ENCODE peak calls at places on chromosomes 3 and 15, in four cellular contexts. W is HCT116, N is H1, T is K562. K is an unnamed sample.
A peak's percentile ranks its signal among the peaks of the same experiment; 100 is the strongest.

GRCh38 chr15:43293402-43293801 is 26.7 kb upstream of the TGM5 start:
- DNase-seq in W (no peak), N (peak; percentile 62), T (peak; percentile 57), K (peak; percentile 21)

GRCh38 chr3:68206524-68207117 is 552.2 kb upstream of the SUCLG2 start:
- DNase-seq in W (no peak), N (no peak), T (no peak), K (no peak)

GRCh38 chr3:42795621-42796181 is 8.6 kb downstream of the HIGD1A start:
- DNase-seq in W (no peak), N (no peak), T (no peak), K (no peak)

GRCh38 chr3:169104972-169105371 is 558.5 kb downstream of the MECOM start:
- DNase-seq in W (peak; percentile 7), N (no peak), T (no peak), K (peak; percentile 9)

GRCh38 chr15:39598186-39598850 is 17.4 kb downstream of the THBS1 start:
- DNase-seq in W (no peak), N (no peak), T (no peak), K (no peak)

GRCh38 chr3:169664034-169664820 is 715 bp upstream of the MECOM start:
- DNase-seq in W (no peak), N (peak; percentile 56), T (no peak), K (no peak)

GRCh38 chr15:55846108-55846707 is 103.3 kb upstream of the PRTG start:
- DNase-seq in W (peak; percentile 57), N (peak; percentile 57), T (peak; percentile 50), K (peak; percentile 69)

GRCh38 chr3:101836907-101837598 is 12.3 kb upstream of the NFKBIZ start:
- DNase-seq in W (no peak), N (no peak), T (no peak), K (no peak)

GRCh38 chr15:97703400-97703799 is 257.1 kb upstream of the ARRDC4 start:
- DNase-seq in W (no peak), N (no peak), T (no peak), K (no peak)

GRCh38 chr3:162034368-162034767 is 537.8 kb downstream of the OTOL1 start:
- DNase-seq in W (no peak), N (no peak), T (no peak), K (no peak)

GRCh38 chr3:38738630-38739395 is 77.2 kb downstream of the SCN10A start:
- DNase-seq in W (peak; percentile 47), N (peak; percentile 94), T (peak; percentile 68), K (peak; percentile 27)

GRCh38 chr15:81315452-81316203 is 8.3 kb downstream of the STARD5 start:
- DNase-seq in W (no peak), N (no peak), T (no peak), K (no peak)

GRCh38 chr15:92625297-92625980 is 30.1 kb downstream of the FAM174B start:
- DNase-seq in W (no peak), N (no peak), T (no peak), K (no peak)

GRCh38 chr3:173043757-173044156 is 97.3 kb downstream of the SPATA16 start:
- DNase-seq in W (no peak), N (no peak), T (no peak), K (no peak)

GRCh38 chr3:123834631-123835030 is 49.5 kb downstream of the MYLK start:
- DNase-seq in W (no peak), N (no peak), T (no peak), K (no peak)

GRCh38 chr15:92884813-92885461 is 15.2 kb upstream of the CHD2 start:
- DNase-seq in W (no peak), N (no peak), T (no peak), K (no peak)

GRCh38 chr3:13120246-13120927 is 47.2 kb upstream of the IQSEC1 start:
- DNase-seq in W (no peak), N (no peak), T (no peak), K (no peak)

GRCh38 chr3:134974621-134975020 is 179.6 kb downstream of the EPHB1 start:
- DNase-seq in W (no peak), N (no peak), T (no peak), K (no peak)

GRCh38 chr15:57150066-57150865 is 226.0 kb upstream of the CGNL1 start:
- DNase-seq in W (no peak), N (no peak), T (no peak), K (no peak)

GRCh38 chr3:11904157-11904556 is 57.5 kb upstream of the TAMM41 start:
- DNase-seq in W (no peak), N (no peak), T (no peak), K (no peak)

GRCh38 chr3:67386446-67386845 is 268.0 kb downstream of the SUCLG2 start:
- DNase-seq in W (no peak), N (no peak), T (no peak), K (no peak)

GRCh38 chr3:57256844-57257243 is 29.3 kb downstream of the APPL1 start:
- DNase-seq in W (no peak), N (no peak), T (no peak), K (no peak)

GRCh38 chr3:186162221-186162620 is 53.3 kb upstream of the ETV5 start:
- DNase-seq in W (no peak), N (no peak), T (no peak), K (no peak)

GRCh38 chr3:129783470-129783869 is 110.0 kb downstream of the TMCC1 start:
- DNase-seq in W (no peak), N (no peak), T (no peak), K (no peak)

GRCh38 chr15:75955720-75956119 is 52.0 kb downstream of the FBXO22 start:
- DNase-seq in W (no peak), N (no peak), T (no peak), K (no peak)

GRCh38 chr3:184235381-184236032 is 6.1 kb downstream of the VWA5B2 start:
- DNase-seq in W (no peak), N (no peak), T (no peak), K (no peak)

GRCh38 chr15:44038801-44039200 is 156.3 kb downstream of the FRMD5 start:
- DNase-seq in W (no peak), N (peak; percentile 52), T (no peak), K (peak; percentile 11)

GRCh38 chr15:43268111-43269105 is 1.7 kb upstream of the TGM5 start:
- DNase-seq in W (no peak), N (peak; percentile 69), T (peak; percentile 49), K (peak; percentile 11)

GRCh38 chr3:138082085-138082991 is 33.1 kb downstream of the DZIP1L start:
- DNase-seq in W (peak; percentile 42), N (no peak), T (no peak), K (peak; percentile 22)

GRCh38 chr3:118436863-118437262 is 597.8 kb downstream of the IGSF11 start:
- DNase-seq in W (no peak), N (no peak), T (peak; percentile 61), K (no peak)

GRCh38 chr3:35659808-35660207 is 20.5 kb downstream of the ARPP21 start:
- DNase-seq in W (no peak), N (no peak), T (no peak), K (peak; percentile 2)

GRCh38 chr15:99057020-99057419 is 47.9 kb upstream of the SYNM start:
- DNase-seq in W (no peak), N (peak; percentile 45), T (no peak), K (no peak)

GRCh38 chr3:63450634-63451363 is 172.7 kb downstream of the SYNPR start:
- DNase-seq in W (no peak), N (no peak), T (no peak), K (no peak)

GRCh38 chr3:196726788-196727675 is 12.6 kb upstream of the PAK2 start:
- DNase-seq in W (no peak), N (no peak), T (no peak), K (no peak)

GRCh38 chr15:29322407-29322806 is 52.8 kb upstream of the NSMCE3 start:
- DNase-seq in W (no peak), N (no peak), T (no peak), K (no peak)

GRCh38 chr3:134294302-134294925 is 43.8 kb upstream of the RYK start:
- DNase-seq in W (no peak), N (peak; percentile 1), T (no peak), K (no peak)

GRCh38 chr15:56918907-56919707 is 663 bp downstream of the TCF12 start:
- DNase-seq in W (no peak), N (peak; percentile 70), T (peak; percentile 54), K (peak; percentile 25)

GRCh38 chr15:74215958-74216357 is 13.4 kb upstream of the STRA6 start:
- DNase-seq in W (no peak), N (no peak), T (no peak), K (no peak)

GRCh38 chr15:74212494-74212893 is 9.9 kb upstream of the STRA6 start:
- DNase-seq in W (no peak), N (no peak), T (no peak), K (no peak)

GRCh38 chr15:74214324-74215021 is 11.9 kb upstream of the STRA6 start:
- DNase-seq in W (no peak), N (no peak), T (no peak), K (no peak)

GRCh38 chr15:74211656-74212055 is 9.1 kb upstream of the STRA6 start:
- DNase-seq in W (no peak), N (no peak), T (no peak), K (no peak)

DNA sequence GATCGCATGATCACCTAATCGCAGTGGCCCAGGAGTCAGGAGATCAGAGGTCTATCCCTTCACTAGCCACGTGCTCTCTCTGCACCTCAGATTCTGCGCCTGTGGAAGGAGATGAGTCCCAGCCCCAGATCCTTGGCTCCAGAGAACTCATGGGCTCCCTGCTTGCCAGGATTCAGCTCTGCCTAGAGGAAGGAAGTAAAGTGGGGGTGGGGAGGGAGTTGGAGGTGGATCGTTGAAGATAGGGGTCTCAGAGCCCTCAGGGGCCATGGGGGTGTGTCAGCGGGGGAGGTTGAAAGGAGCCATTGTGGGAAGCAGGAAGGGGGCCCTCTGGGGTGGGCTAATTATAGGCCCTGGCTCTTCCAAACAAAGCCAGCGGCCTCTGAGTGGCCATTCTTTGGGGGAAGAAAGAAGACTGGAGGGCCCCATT is 11.3 kb upstream of the STRA6 start:
- DNase-seq in W (no peak), N (no peak), T (peak; percentile 31), K (no peak)
- TF ChIP-seq FOSL1 in W (no peak), N (no peak), T (no peak), K (no peak)

DNA sequence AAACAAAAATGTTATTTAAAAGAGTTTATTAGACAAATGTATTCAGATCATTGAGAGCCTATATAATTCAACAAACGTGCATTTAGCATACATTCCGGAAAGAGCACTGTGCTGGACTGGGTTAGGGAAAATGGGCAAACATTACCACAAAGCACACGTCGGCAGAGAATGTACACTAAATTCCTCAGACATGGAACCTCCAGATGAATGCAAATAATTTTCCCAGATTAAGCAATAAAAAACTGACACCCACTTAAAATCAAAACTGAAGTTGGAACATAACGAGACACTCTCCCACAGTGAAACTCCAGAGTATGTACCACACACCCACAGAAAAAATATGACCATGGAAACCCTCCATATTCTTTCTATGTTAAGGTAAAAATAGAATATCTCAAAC is 4.8 kb downstream of the SECISBP2L start:
- DNase-seq in W (no peak), N (no peak), T (no peak), K (peak; percentile 40)
- TF ChIP-seq FOSL1 in W (no peak), N (no peak), T (no peak), K (no peak)

DNA sequence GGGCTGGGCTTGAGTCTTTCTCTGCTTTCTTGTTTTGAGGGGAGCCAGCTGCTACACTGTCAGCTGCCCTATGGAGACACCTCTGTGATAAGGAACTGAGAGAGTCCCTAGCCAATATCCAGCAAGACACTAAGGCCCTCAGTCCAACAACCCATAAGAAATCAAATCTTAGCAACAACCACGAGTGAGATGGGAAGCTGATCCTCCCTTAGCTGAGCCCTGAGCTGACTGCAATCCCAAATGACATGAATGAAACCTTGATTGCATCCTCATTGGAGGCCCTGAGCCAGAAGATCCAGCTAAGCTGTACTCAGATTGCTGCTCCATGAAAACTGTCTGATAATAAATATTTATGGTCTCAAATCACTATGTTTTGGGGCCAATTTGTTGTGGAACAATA is 302.1 kb upstream of the MME start:
- DNase-seq in W (no peak), N (no peak), T (no peak), K (no peak)
- TF ChIP-seq FOSL1 in W (no peak), N (no peak), T (no peak), K (no peak)

GRCh38 chr15:80233511-80234080 is 18.4 kb downstream of the CTXND1 start:
- DNase-seq in W (no peak), N (no peak), T (no peak), K (no peak)
- TF ChIP-seq FOSL1 in W (no peak), N (no peak), T (no peak), K (no peak)

K was measured in HepG2.